ENCODE peak calls at places on chromosomes 6 and 20, in ten cellular contexts. M is adrenal gland; G is fibroblast of lung; R is WERI-Rb-1; D is colonic mucosa; I is PC-9; S is IMR-90; Q is tibial artery; O is CD8-positive, alpha-beta T cell; U is upper lobe of right lung. V is an unnamed sample.

GRCh38 chr6:5995705-5996686 is 10.7 kb downstream of the NRN1 start:
- DNase-seq in I (no peak), G (peak; percentile 31), S (peak; percentile 19), D (peak; percentile 64), U (peak; percentile 85), R (peak; percentile 99), M (peak; percentile 68), O (no peak), Q (peak; percentile 88), V (no peak)

GRCh38 chr6:34554593-34555322 is 1.4 kb downstream of the SPDEF start:
- DNase-seq in U (no peak), S (no peak), R (no peak), Q (no peak), D (no peak), I (peak; percentile 43), O (no peak), M (no peak), G (no peak), V (no peak)

GRCh38 chr6:109456710-109457595 is 1.4 kb upstream of the MICAL1 start:
- DNase-seq in U (no peak), S (peak; percentile 31), M (peak; percentile 72), O (no peak), D (peak; percentile 74), I (no peak), G (peak; percentile 59), Q (peak; percentile 90), R (no peak), V (no peak)

GRCh38 chr6:113047932-113048331 is 700.8 kb downstream of the RFPL4B start:
- DNase-seq in U (no peak), D (no peak), S (no peak), R (no peak), M (no peak), Q (no peak), G (peak; percentile 70), O (no peak), I (no peak), V (no peak)

GRCh38 chr6:147266821-147267220 is 62.6 kb downstream of the STXBP5 start:
- DNase-seq in D (no peak), U (no peak), M (no peak), O (no peak), R (no peak), Q (no peak), G (no peak), I (no peak), S (no peak), V (no peak)

GRCh38 chr20:19815553-19815991 is 57.5 kb downstream of the RIN2 start:
- DNase-seq in O (no peak), Q (no peak), U (no peak), D (no peak), G (peak; percentile 99), M (peak; percentile 79), R (no peak), S (peak; percentile 99), I (peak; percentile 96), V (no peak)

GRCh38 chr6:147116043-147116442 is 88.2 kb upstream of the STXBP5 start:
- DNase-seq in R (no peak), M (no peak), U (no peak), O (no peak), S (no peak), I (no peak), G (no peak), D (no peak), Q (no peak), V (no peak)

GRCh38 chr6:104603108-104603745 is 256.5 kb downstream of the HACE1 start:
- DNase-seq in Q (no peak), I (no peak), U (no peak), R (no peak), G (no peak), O (no peak), M (no peak), S (no peak), D (no peak), V (no peak)

GRCh38 chr6:70257874-70258273 is 45.0 kb downstream of the COL9A1 start:
- DNase-seq in M (no peak), D (no peak), I (no peak), S (no peak), U (no peak), G (no peak), O (no peak), Q (no peak), R (no peak), V (no peak)

GRCh38 chr6:1575213-1576041 is 34.3 kb upstream of the FOXC1 start:
- DNase-seq in R (no peak), D (no peak), I (no peak), U (no peak), G (peak; percentile 51), S (peak; percentile 49), Q (peak; percentile 90), O (no peak), M (no peak), V (peak; percentile 49)

GRCh38 chr6:2818593-2818992 is 23.1 kb downstream of the SERPINB1 start:
- DNase-seq in I (peak; percentile 67), R (no peak), Q (no peak), O (no peak), D (peak; percentile 28), U (no peak), M (peak; percentile 34), S (peak; percentile 66), G (peak; percentile 74), V (no peak)
- H3K27ac ChIP-seq in I (peak overlapping the region; percentile 98), R (no peak overlapping the region), Q (peak overlapping the region; percentile 72), O (no peak overlapping the region), D (peak overlapping the region; percentile 64), U (peak overlapping the region; percentile 63), M (peak overlapping the region; percentile 65), S (no peak overlapping the region), G (peak overlapping the region; percentile 56), V (peak overlapping the region; percentile 58)

GRCh38 chr20:32449890-32450401 is 91.8 kb downstream of the ASXL1 start:
- DNase-seq in D (no peak), I (no peak), R (peak; percentile 93), Q (no peak), O (no peak), U (no peak), M (peak; percentile 26), G (no peak), S (no peak), V (no peak)

GRCh38 chr20:32450484-32451061 is 92.4 kb downstream of the ASXL1 start:
- DNase-seq in M (peak; percentile 21), D (no peak), U (peak; percentile 54), O (no peak), Q (no peak), S (no peak), I (no peak), R (peak; percentile 94), G (no peak), V (no peak)

GRCh38 chr20:32451682-32452461 is 93.7 kb downstream of the ASXL1 start:
- DNase-seq in G (no peak), O (no peak), R (peak; percentile 39), S (no peak), M (peak; percentile 19), Q (no peak), U (peak; percentile 51), D (no peak), I (no peak), V (no peak)

GRCh38 chr20:32452776-32453466 is 94.8 kb downstream of the ASXL1 start:
- DNase-seq in U (peak; percentile 43), M (no peak), I (no peak), D (no peak), R (no peak), Q (no peak), G (no peak), O (no peak), S (no peak), V (no peak)

DNA sequence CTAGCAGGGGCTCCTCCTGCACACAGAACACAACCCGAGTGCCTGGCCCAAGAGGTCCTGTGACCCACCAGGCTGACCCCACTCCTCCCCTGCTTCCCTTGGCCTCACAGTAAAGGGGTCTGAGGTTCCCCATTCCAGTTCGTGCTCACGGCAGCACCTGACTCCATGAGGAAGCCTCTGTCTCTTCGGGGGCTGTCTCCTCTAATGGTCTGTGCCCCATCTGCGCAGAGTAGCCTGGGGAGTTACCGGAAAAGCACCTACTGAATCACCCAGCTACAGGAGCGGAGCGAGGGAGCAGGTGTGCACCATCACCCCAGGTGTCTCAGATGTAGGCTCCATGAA is 93.2 kb downstream of the ASXL1 start:
- DNase-seq in Q (no peak), R (no peak), U (no peak), O (no peak), M (peak; percentile 13), S (no peak), I (no peak), D (no peak), G (no peak), V (no peak)
- H3K27ac ChIP-seq in Q (no peak overlapping the region), R (peak overlapping the region; percentile 98), U (peak overlapping the region; percentile 36), O (no peak overlapping the region), M (peak overlapping the region; percentile 56), S (no peak overlapping the region), I (no peak overlapping the region), D (no peak overlapping the region), G (no peak overlapping the region), V (peak overlapping the region; percentile 94)

GRCh38 chr20:47927385-47927851 is 142.1 kb upstream of the SULF2 start:
- DNase-seq in D (no peak), G (peak; percentile 69), M (no peak), R (no peak), U (no peak), O (no peak), Q (no peak), I (peak; percentile 71), S (peak; percentile 21), V (no peak)

GRCh38 chr20:47934761-47935160 is 149.5 kb upstream of the SULF2 start:
- DNase-seq in D (no peak), U (no peak), M (no peak), S (no peak), Q (no peak), R (no peak), O (no peak), I (peak; percentile 68), G (peak; percentile 44), V (no peak)

GRCh38 chr20:47927944-47928343 is 142.7 kb upstream of the SULF2 start:
- DNase-seq in I (peak; percentile 98), R (no peak), D (no peak), G (peak; percentile 24), S (no peak), U (no peak), Q (no peak), O (no peak), M (no peak), V (no peak)

GRCh38 chr20:47929368-47930115 is 144.3 kb upstream of the SULF2 start:
- DNase-seq in Q (no peak), M (no peak), G (peak; percentile 89), U (no peak), I (peak; percentile 88), S (peak; percentile 26), D (no peak), R (no peak), O (no peak), V (no peak)

DNA sequence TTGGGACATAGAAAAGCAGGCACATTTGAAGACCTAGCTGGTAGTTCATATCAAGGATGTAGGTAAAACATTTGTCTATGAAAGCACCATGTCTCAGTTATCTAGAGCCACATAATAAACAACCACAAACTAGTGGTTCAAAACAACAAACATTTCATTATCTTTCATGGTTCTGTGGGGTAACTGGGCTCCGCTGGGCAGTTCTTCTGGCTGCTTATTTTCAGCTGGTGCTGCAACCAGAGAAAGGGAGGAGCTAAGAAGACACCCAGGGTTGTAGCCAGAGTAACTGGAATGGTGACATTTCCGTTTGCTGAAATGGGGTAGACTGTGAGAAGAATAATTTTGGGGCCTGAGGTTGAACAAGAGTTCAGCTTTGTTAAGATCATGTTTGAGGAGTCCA is 145.7 kb upstream of the SULF2 start:
- DNase-seq in Q (no peak), S (no peak), M (no peak), R (no peak), I (no peak), U (no peak), O (no peak), D (no peak), G (no peak), V (no peak)
- H3K27ac ChIP-seq in Q (no peak overlapping the region), S (no peak overlapping the region), M (no peak overlapping the region), R (no peak overlapping the region), I (no peak overlapping the region), U (no peak overlapping the region), O (no peak overlapping the region), D (no peak overlapping the region), G (no peak overlapping the region), V (no peak overlapping the region)

GRCh38 chr6:36320475-36320874 is 16.2 kb downstream of the BNIP5 start:
- DNase-seq in R (no peak), S (no peak), U (no peak), G (no peak), I (no peak), M (no peak), O (no peak), D (peak; percentile 61), Q (no peak), V (no peak)
- H3K27ac ChIP-seq in R (no peak overlapping the region), S (no peak overlapping the region), U (no peak overlapping the region), G (no peak overlapping the region), I (no peak overlapping the region), M (no peak overlapping the region), O (no peak overlapping the region), D (peak overlapping the region; percentile 67), Q (no peak overlapping the region), V (no peak overlapping the region)